ENCODE peak calls at places on chromosome X, in five cellular contexts. R is epithelial cell of esophagus; P is stimulated activated CD8-positive, alpha-beta memory T cell treated with anti-CD3 and anti-CD28 coated beads, Interleukin-7, amount 100 ng/mL, for 24 hours; Y is NB4; H is anterior cingulate cortex. V is an unnamed sample.

GRCh38 chrX:68627986-68628385 is 19.5 kb upstream of the STARD8 start:
- DNase-seq in R (no peak), P (no peak), H (no peak), Y (no peak), V (no peak)

GRCh38 chrX:136468391-136469103 is 19.2 kb upstream of the BRS3 start:
- DNase-seq in H (no peak), R (peak; percentile 14), Y (no peak), P (no peak), V (no peak)

GRCh38 chrX:39818750-39819149 is 279.0 kb downstream of the BCOR start:
- DNase-seq in Y (no peak), R (no peak), H (no peak), P (no peak), V (no peak)

GRCh38 chrX:43349363-43349762 is 306.7 kb upstream of the MAOA start:
- DNase-seq in H (no peak), R (peak; percentile 54), Y (peak; percentile 47), P (peak; percentile 3), V (no peak)

GRCh38 chrX:130173190-130173895 is 1.6 kb downstream of the RAB33A start:
- DNase-seq in R (peak; percentile 4), H (peak; percentile 12), Y (peak; percentile 89), P (no peak), V (no peak)

GRCh38 chrX:9643807-9644206 is 121.8 kb downstream of the GPR143 start:
- DNase-seq in H (no peak), P (no peak), R (no peak), Y (no peak), V (no peak)

GRCh38 chrX:63258144-63258543 is 93.0 kb downstream of the SPIN4 start:
- DNase-seq in P (no peak), H (no peak), R (no peak), Y (no peak), V (no peak)

GRCh38 chrX:110045988-110046387 is 43.1 kb downstream of the TMEM164 start:
- DNase-seq in R (no peak), Y (no peak), H (no peak), P (no peak), V (no peak)

GRCh38 chrX:56745019-56745418 is 16.0 kb downstream of the NBDY start:
- DNase-seq in H (no peak), R (peak; percentile 86), Y (peak; percentile 27), P (no peak), V (no peak)

GRCh38 chrX:99078301-99078700 is 1331.8 kb downstream of the PCDH19 start:
- DNase-seq in Y (no peak), P (no peak), H (no peak), R (no peak), V (no peak)

GRCh38 chrX:3743821-3744439 is 30.5 kb upstream of the PRKX start:
- DNase-seq in R (no peak), Y (peak; percentile 67), P (peak; percentile 2), H (no peak), V (no peak)

GRCh38 chrX:112670964-112671363 is 8.8 kb downstream of the LHFPL1 start:
- DNase-seq in H (no peak), P (no peak), R (no peak), Y (no peak), V (no peak)

GRCh38 chrX:140298946-140299345 is 205.9 kb downstream of the SOX3 start:
- DNase-seq in P (no peak), H (no peak), R (no peak), Y (no peak), V (no peak)

GRCh38 chrX:77779695-77780094 is 6.3 kb downstream of the ATRX start:
- DNase-seq in H (no peak), Y (no peak), R (no peak), P (no peak), V (no peak)

GRCh38 chrX:5236096-5236495 is 992.6 kb downstream of the NLGN4X start:
- DNase-seq in P (no peak), R (no peak), H (no peak), Y (peak; percentile 4), V (no peak)

GRCh38 chrX:133776072-133776471 is 209.3 kb downstream of the GPC3 start:
- DNase-seq in P (no peak), H (no peak), Y (peak; percentile 8), R (peak; percentile 0), V (no peak)

GRCh38 chrX:137195991-137196390 is 162.2 kb upstream of the GPR101 start:
- DNase-seq in R (peak; percentile 8), Y (no peak), H (no peak), P (no peak), V (no peak)

GRCh38 chrX:48475295-48475694 is 704 bp upstream of the FTSJ1 start:
- DNase-seq in H (no peak), P (no peak), Y (peak; percentile 50), R (no peak), V (no peak)